ENCODE peak calls at places on chromosomes 6 and 20, in nine cellular contexts. E is H1; C is AG04450; I is right cardiac atrium; Q is cardiac muscle cell; Z is CD8-positive, alpha-beta T cell; U is body of pancreas; D is colonic mucosa; M is lung. A is an unnamed sample.
A peak's percentile ranks its signal among the peaks of the same experiment; 100 is the strongest.

GRCh38 chr20:20366896-20367680 is 816 bp upstream of the INSM1 start:
- DNase-seq in E (no peak), C (no peak), I (no peak), Q (no peak), Z (no peak), U (no peak), D (no peak), M (no peak), A (no peak)

GRCh38 chr20:19885981-19886665 is 128.1 kb downstream of the RIN2 start:
- DNase-seq in E (no peak), C (no peak), I (peak; percentile 82), Q (peak; percentile 45), Z (no peak), U (peak; percentile 57), D (peak; percentile 89), M (peak; percentile 35), A (peak; percentile 61)

GRCh38 chr20:51525241-51526104 is 17.0 kb downstream of the NFATC2 start:
- DNase-seq in E (no peak), C (no peak), I (no peak), Q (no peak), Z (peak; percentile 40), U (no peak), D (peak; percentile 30), M (no peak), A (no peak)

GRCh38 chr6:128743974-128744765 is 138.8 kb upstream of the LAMA2 start:
- DNase-seq in E (no peak), C (no peak), I (no peak), Q (no peak), Z (no peak), U (no peak), D (no peak), M (no peak), A (no peak)

GRCh38 chr20:21527908-21528307 is 14.0 kb upstream of the NKX2-2 start:
- DNase-seq in E (no peak), C (no peak), I (no peak), Q (no peak), Z (no peak), U (no peak), D (no peak), M (no peak), A (no peak)

GRCh38 chr6:2764610-2765165 is 505 bp upstream of the WRNIP1 start:
- DNase-seq in E (no peak), C (no peak), I (peak; percentile 67), Q (peak; percentile 82), Z (peak; percentile 65), U (peak; percentile 44), D (peak; percentile 78), M (peak; percentile 44), A (no peak)

GRCh38 chr6:43447604-43448003 is 7.7 kb downstream of the DLK2 start:
- DNase-seq in E (no peak), C (no peak), I (no peak), Q (no peak), Z (no peak), U (no peak), D (no peak), M (no peak), A (no peak)

GRCh38 chr6:12149944-12150510 is 137.9 kb downstream of the HIVEP1 start:
- DNase-seq in E (no peak), C (no peak), I (no peak), Q (no peak), Z (no peak), U (no peak), D (no peak), M (no peak), A (no peak)

GRCh38 chr20:63381781-63382431 is 20.8 kb upstream of the CHRNA4 start:
- DNase-seq in E (no peak), C (no peak), I (peak; percentile 64), Q (no peak), Z (peak; percentile 18), U (no peak), D (no peak), M (no peak), A (no peak)

DNA sequence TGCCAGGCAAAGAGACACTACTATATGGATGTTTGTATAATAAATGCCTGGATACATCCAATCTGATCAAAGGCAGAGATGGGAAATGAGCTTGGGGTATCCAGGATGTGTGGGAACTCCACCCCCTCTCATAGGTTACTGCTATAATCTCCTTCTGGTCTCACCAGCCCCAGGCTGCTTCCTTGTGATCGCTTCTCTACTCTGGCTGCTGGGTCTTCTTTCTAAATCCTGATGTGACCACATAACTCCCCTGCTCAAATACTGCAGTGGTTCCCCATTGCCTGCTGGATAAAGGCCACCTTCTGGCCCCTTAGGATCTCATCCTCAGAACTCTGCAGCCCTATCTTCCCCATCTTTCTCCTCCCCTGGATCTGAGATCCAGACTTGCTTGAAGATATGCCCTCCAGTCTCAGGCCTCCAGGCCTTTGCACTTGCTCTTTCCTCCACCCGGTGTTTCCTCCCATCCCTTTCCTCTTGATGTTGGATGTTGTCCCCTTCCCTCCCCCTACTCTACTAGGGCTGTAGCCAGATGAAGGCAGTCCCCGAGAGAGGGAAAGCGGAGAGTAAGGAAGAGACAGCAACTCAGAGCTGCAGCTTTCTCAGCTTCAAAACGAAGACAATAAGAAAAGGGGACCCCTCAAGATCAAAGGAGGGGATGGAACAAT is 828 bp upstream of the XKR7 start:
- DNase-seq in E (no peak), C (no peak), I (no peak), Q (no peak), Z (no peak), U (no peak), D (no peak), M (no peak), A (no peak)
- H3K27ac ChIP-seq in E (no peak overlapping the region), C (no peak overlapping the region), I (no peak overlapping the region), Q (no peak overlapping the region), Z (no peak overlapping the region), U (no peak overlapping the region), D (no peak overlapping the region), M (no peak overlapping the region), A (no peak overlapping the region)

DNA sequence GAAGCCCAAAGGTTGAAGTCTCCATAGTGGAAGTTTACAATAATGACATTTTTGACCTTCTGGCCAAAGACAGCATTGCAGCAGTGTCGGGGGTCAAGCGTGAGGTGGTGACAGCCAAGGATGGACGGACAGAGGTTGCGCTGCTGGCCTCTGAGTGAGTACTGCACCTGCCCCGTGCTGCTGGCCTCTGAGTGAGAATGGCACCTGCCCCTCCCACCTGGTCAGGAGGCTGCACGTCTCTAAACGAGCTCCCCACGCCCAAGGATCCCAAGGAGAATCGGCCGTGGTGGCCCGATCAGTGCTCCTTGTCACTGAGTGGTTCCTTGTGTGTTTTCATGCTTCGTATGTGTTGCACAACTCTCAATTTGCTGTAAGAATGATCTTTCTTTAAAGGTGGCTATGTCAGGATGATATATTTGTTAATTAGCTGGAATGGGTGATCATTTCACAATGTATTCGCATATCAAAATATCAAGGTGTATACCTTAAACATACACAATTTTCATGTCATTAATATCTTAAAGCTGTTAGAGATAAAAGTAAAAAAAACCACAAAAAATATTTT is 40.4 kb downstream of the FRMD1 start:
- DNase-seq in E (no peak), C (no peak), I (peak; percentile 41), Q (no peak), Z (no peak), U (no peak), D (no peak), M (no peak), A (no peak)
- H3K9me3 ChIP-seq in E (peaks cover 30% of the 10 kb centered on the region), C (peaks cover 49% of the 10 kb centered on the region), I (no peaks in the 10 kb centered on the region), Q (no peaks in the 10 kb centered on the region), Z (peaks cover 11% of the 10 kb centered on the region), U (peaks cover 19% of the 10 kb centered on the region), D (no peaks in the 10 kb centered on the region), M (peaks cover 21% of the 10 kb centered on the region), A (peaks cover 36% of the 10 kb centered on the region)

GRCh38 chr20:25571817-25572216 is 13.5 kb downstream of the NINL start:
- DNase-seq in E (no peak), C (no peak), I (no peak), Q (no peak), Z (no peak), U (no peak), D (no peak), M (no peak), A (no peak)
- H3K27ac ChIP-seq in E (no peak overlapping the region), C (no peak overlapping the region), I (no peak overlapping the region), Q (peak overlapping the region; percentile 75), Z (no peak overlapping the region), U (no peak overlapping the region), D (no peak overlapping the region), M (no peak overlapping the region), A (peak overlapping the region; percentile 50)

GRCh38 chr20:30630761-30631160 is 626.7 kb upstream of the DEFB115 start:
- DNase-seq in E (no peak), C (no peak), I (no peak), Q (no peak), Z (no peak), U (no peak), D (no peak), M (no peak), A (no peak)
- H3K9me3 ChIP-seq in E (peaks cover 56% of the 10 kb centered on the region), C (peaks cover 48% of the 10 kb centered on the region), I (no peaks in the 10 kb centered on the region), Q (no peaks in the 10 kb centered on the region), Z (no peaks in the 10 kb centered on the region), U (no peaks in the 10 kb centered on the region), D (no peaks in the 10 kb centered on the region), M (peaks cover 1% of the 10 kb centered on the region), A (no peaks in the 10 kb centered on the region)

DNA sequence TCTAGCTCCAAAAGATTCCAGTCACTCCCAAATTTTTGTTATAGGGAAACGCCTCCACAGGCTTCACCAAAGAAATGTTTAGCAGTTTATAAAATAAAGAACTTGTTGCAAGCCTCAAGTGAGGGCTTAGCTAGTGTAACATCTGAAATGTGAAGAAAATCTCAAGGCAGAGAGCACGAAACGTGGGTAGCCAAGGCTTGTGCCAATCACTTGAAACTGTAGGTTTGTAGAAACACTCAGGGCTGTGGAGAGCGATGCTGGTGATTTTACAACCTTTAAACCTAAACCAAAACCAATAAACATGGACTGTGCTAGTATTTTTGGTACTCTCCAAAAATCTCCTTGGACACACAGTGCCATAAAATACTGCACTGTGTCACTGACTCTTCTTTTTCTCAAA is 108.1 kb upstream of the TRAF3IP2 start:
- DNase-seq in E (no peak), C (no peak), I (no peak), Q (no peak), Z (no peak), U (no peak), D (no peak), M (no peak), A (no peak)
- H3K27ac ChIP-seq in E (no peak overlapping the region), C (no peak overlapping the region), I (no peak overlapping the region), Q (no peak overlapping the region), Z (no peak overlapping the region), U (no peak overlapping the region), D (no peak overlapping the region), M (no peak overlapping the region), A (no peak overlapping the region)

DNA sequence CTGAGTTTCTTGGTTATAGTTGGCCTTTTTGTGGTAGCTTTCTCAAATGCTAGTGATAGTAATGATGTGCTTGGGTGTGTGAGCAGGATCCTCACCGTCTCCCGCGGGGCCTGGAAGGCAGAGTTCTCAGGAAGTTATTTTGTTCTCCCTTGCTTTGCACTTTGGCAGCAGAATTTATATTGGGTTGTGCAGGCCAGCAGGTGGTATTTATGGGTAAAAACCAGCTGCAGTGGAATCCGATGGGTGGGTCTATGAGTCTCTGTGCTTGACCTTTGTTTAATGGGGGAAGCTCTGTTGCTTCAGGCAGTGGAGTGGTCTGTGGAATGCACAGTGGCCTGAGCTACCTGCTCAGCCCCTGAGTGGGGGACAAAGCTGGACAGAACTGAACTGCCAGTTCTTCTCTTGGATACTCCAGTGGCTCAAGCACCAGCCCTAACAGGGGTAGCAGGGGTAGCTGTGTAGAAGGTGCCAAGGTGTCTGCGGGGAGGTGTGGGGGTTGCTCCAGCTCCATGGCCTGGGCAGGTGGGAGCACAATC is 27.3 kb downstream of the IGF2R start:
- DNase-seq in E (no peak), C (no peak), I (no peak), Q (no peak), Z (no peak), U (no peak), D (no peak), M (no peak), A (no peak)
- H3K9me3 ChIP-seq in E (no peaks in the 10 kb centered on the region), C (no peaks in the 10 kb centered on the region), I (no peaks in the 10 kb centered on the region), Q (no peaks in the 10 kb centered on the region), Z (no peaks in the 10 kb centered on the region), U (no peaks in the 10 kb centered on the region), D (no peaks in the 10 kb centered on the region), M (no peaks in the 10 kb centered on the region), A (no peaks in the 10 kb centered on the region)

GRCh38 chr20:856361-856775 is 22.9 kb downstream of the FAM110A start:
- DNase-seq in E (no peak), C (no peak), I (no peak), Q (peak; percentile 73), Z (peak; percentile 52), U (peak; percentile 49), D (no peak), M (no peak), A (no peak)
- H3K27ac ChIP-seq in E (no peak overlapping the region), C (no peak overlapping the region), I (no peak overlapping the region), Q (no peak overlapping the region), Z (no peak overlapping the region), U (no peak overlapping the region), D (no peak overlapping the region), M (no peak overlapping the region), A (no peak overlapping the region)

A was measured in stomach.